ENCODE peak calls at places on chromosomes 11 and 22, in nine cellular contexts. One of them, this sample, is unnamed.

GRCh38 chr11:121625784-121626506 is 173.2 kb upstream of the SORL1-AS1 start:
- DNase-seq in mammary epithelial cell: no peak
- DNase-seq in upper lobe of right lung: peak
- DNase-seq in MCF 10A: peak
- DNase-seq in heart left ventricle: no peak
- DNase-seq in brain microvascular endothelial cell: no peak
- DNase-seq in DND-41: no peak
- DNase-seq in hepatocyte: no peak
- DNase-seq in GM13977: no peak
- DNase-seq in this sample: peak

GRCh38 chr11:4891996-4892640 is 10.4 kb downstream of the OR51T1 start:
- DNase-seq in mammary epithelial cell: peak
- DNase-seq in brain microvascular endothelial cell: peak
- DNase-seq in heart left ventricle: no peak
- DNase-seq in MCF 10A: peak
- DNase-seq in GM13977: no peak
- DNase-seq in hepatocyte: peak
- DNase-seq in DND-41: no peak
- DNase-seq in upper lobe of right lung: no peak
- DNase-seq in this sample: peak

GRCh38 chr11:47185305-47186075 is 744 bp downstream of the PACSIN3 start:
- DNase-seq in DND-41: no peak
- DNase-seq in upper lobe of right lung: peak
- DNase-seq in heart left ventricle: peak
- DNase-seq in brain microvascular endothelial cell: peak
- DNase-seq in mammary epithelial cell: peak
- DNase-seq in MCF 10A: peak
- DNase-seq in hepatocyte: peak
- DNase-seq in GM13977: no peak
- DNase-seq in this sample: no peak

GRCh38 chr22:37290737-37291136 is 8.4 kb downstream of the CYTH4 start:
- DNase-seq in MCF 10A: no peak
- DNase-seq in heart left ventricle: no peak
- DNase-seq in brain microvascular endothelial cell: no peak
- DNase-seq in mammary epithelial cell: peak
- DNase-seq in hepatocyte: no peak
- DNase-seq in upper lobe of right lung: no peak
- DNase-seq in DND-41: no peak
- DNase-seq in GM13977: no peak
- DNase-seq in this sample: no peak

GRCh38 chr11:126115253-126115540 is 52.5 kb upstream of the CDON start:
- DNase-seq in mammary epithelial cell: no peak
- DNase-seq in upper lobe of right lung: peak
- DNase-seq in hepatocyte: peak
- DNase-seq in MCF 10A: peak
- DNase-seq in GM13977: no peak
- DNase-seq in brain microvascular endothelial cell: no peak
- DNase-seq in heart left ventricle: peak
- DNase-seq in DND-41: peak
- DNase-seq in this sample: no peak

GRCh38 chr11:104858882-104859735 is 39.2 kb downstream of the CASP12 start:
- DNase-seq in mammary epithelial cell: no peak
- DNase-seq in hepatocyte: no peak
- DNase-seq in brain microvascular endothelial cell: no peak
- DNase-seq in heart left ventricle: no peak
- DNase-seq in DND-41: peak
- DNase-seq in upper lobe of right lung: no peak
- DNase-seq in GM13977: peak
- DNase-seq in MCF 10A: no peak
- DNase-seq in this sample: no peak

GRCh38 chr11:118610773-118611432 is 3.5 kb downstream of the PHLDB1 start:
- DNase-seq in heart left ventricle: peak
- DNase-seq in upper lobe of right lung: peak
- DNase-seq in MCF 10A: peak
- DNase-seq in GM13977: peak
- DNase-seq in DND-41: peak
- DNase-seq in hepatocyte: peak
- DNase-seq in brain microvascular endothelial cell: peak
- DNase-seq in mammary epithelial cell: peak
- DNase-seq in this sample: no peak

GRCh38 chr11:93480756-93481155 is 62.4 kb downstream of the SMCO4 start:
- DNase-seq in DND-41: no peak
- DNase-seq in mammary epithelial cell: no peak
- DNase-seq in MCF 10A: no peak
- DNase-seq in heart left ventricle: no peak
- DNase-seq in hepatocyte: no peak
- DNase-seq in upper lobe of right lung: no peak
- DNase-seq in GM13977: no peak
- DNase-seq in brain microvascular endothelial cell: no peak
- DNase-seq in this sample: no peak

GRCh38 chr22:29291215-29291614 is 15.2 kb upstream of the GAS2L1 start:
- DNase-seq in DND-41: no peak
- DNase-seq in GM13977: no peak
- DNase-seq in brain microvascular endothelial cell: no peak
- DNase-seq in MCF 10A: no peak
- DNase-seq in heart left ventricle: no peak
- DNase-seq in mammary epithelial cell: no peak
- DNase-seq in hepatocyte: no peak
- DNase-seq in upper lobe of right lung: no peak
- DNase-seq in this sample: no peak

GRCh38 chr11:119093951-119094815 is 7.5 kb downstream of the DPAGT1 start:
- DNase-seq in MCF 10A: no peak
- DNase-seq in mammary epithelial cell: peak
- DNase-seq in upper lobe of right lung: peak
- DNase-seq in hepatocyte: peak
- DNase-seq in brain microvascular endothelial cell: peak
- DNase-seq in DND-41: peak
- DNase-seq in GM13977: peak
- DNase-seq in heart left ventricle: no peak
- DNase-seq in this sample: no peak

GRCh38 chr11:124225471-124225870 is 15.4 kb upstream of the OR8G1 start:
- DNase-seq in GM13977: no peak
- DNase-seq in hepatocyte: no peak
- DNase-seq in mammary epithelial cell: no peak
- DNase-seq in upper lobe of right lung: no peak
- DNase-seq in MCF 10A: no peak
- DNase-seq in DND-41: no peak
- DNase-seq in brain microvascular endothelial cell: no peak
- DNase-seq in heart left ventricle: no peak
- DNase-seq in this sample: no peak

GRCh38 chr11:111387318-111387863 is 8.3 kb upstream of the POU2AF1 start:
- DNase-seq in brain microvascular endothelial cell: no peak
- DNase-seq in upper lobe of right lung: peak
- DNase-seq in MCF 10A: no peak
- DNase-seq in mammary epithelial cell: no peak
- DNase-seq in DND-41: no peak
- DNase-seq in heart left ventricle: no peak
- DNase-seq in GM13977: no peak
- DNase-seq in hepatocyte: no peak
- DNase-seq in this sample: no peak

GRCh38 chr11:133388975-133389568 is 143.2 kb downstream of the OPCML start:
- DNase-seq in MCF 10A: no peak
- DNase-seq in hepatocyte: no peak
- DNase-seq in mammary epithelial cell: no peak
- DNase-seq in GM13977: peak
- DNase-seq in upper lobe of right lung: no peak
- DNase-seq in heart left ventricle: no peak
- DNase-seq in brain microvascular endothelial cell: no peak
- DNase-seq in DND-41: no peak
- DNase-seq in this sample: no peak

GRCh38 chr22:24595228-24595627 is 2.4 kb upstream of the LRRC75B start:
- DNase-seq in hepatocyte: no peak
- DNase-seq in MCF 10A: no peak
- DNase-seq in GM13977: no peak
- DNase-seq in mammary epithelial cell: no peak
- DNase-seq in DND-41: no peak
- DNase-seq in heart left ventricle: no peak
- DNase-seq in upper lobe of right lung: no peak
- DNase-seq in brain microvascular endothelial cell: no peak
- DNase-seq in this sample: no peak
- TF ChIP-seq CTCF in hepatocyte: no peak
- TF ChIP-seq CTCF in MCF 10A: no peak
- TF ChIP-seq CTCF in GM13977: no peak
- TF ChIP-seq CTCF in mammary epithelial cell: no peak
- TF ChIP-seq CTCF in DND-41: no peak
- TF ChIP-seq CTCF in heart left ventricle: no peak
- TF ChIP-seq CTCF in upper lobe of right lung: no peak
- TF ChIP-seq CTCF in brain microvascular endothelial cell: no peak
- TF ChIP-seq CTCF in this sample: no peak

GRCh38 chr22:23180301-23180892 is at the start of gene BCR:
- DNase-seq in MCF 10A: peak
- DNase-seq in upper lobe of right lung: peak
- DNase-seq in DND-41: peak
- DNase-seq in brain microvascular endothelial cell: peak
- DNase-seq in hepatocyte: peak
- DNase-seq in mammary epithelial cell: peak
- DNase-seq in heart left ventricle: peak
- DNase-seq in GM13977: peak
- DNase-seq in this sample: no peak
- TF ChIP-seq CTCF in MCF 10A: no peak
- TF ChIP-seq CTCF in upper lobe of right lung: peak
- TF ChIP-seq CTCF in DND-41: peak
- TF ChIP-seq CTCF in brain microvascular endothelial cell: no peak
- TF ChIP-seq CTCF in hepatocyte: no peak
- TF ChIP-seq CTCF in mammary epithelial cell: no peak
- TF ChIP-seq CTCF in heart left ventricle: no peak
- TF ChIP-seq CTCF in GM13977: no peak
- TF ChIP-seq CTCF in this sample: no peak

DNA sequence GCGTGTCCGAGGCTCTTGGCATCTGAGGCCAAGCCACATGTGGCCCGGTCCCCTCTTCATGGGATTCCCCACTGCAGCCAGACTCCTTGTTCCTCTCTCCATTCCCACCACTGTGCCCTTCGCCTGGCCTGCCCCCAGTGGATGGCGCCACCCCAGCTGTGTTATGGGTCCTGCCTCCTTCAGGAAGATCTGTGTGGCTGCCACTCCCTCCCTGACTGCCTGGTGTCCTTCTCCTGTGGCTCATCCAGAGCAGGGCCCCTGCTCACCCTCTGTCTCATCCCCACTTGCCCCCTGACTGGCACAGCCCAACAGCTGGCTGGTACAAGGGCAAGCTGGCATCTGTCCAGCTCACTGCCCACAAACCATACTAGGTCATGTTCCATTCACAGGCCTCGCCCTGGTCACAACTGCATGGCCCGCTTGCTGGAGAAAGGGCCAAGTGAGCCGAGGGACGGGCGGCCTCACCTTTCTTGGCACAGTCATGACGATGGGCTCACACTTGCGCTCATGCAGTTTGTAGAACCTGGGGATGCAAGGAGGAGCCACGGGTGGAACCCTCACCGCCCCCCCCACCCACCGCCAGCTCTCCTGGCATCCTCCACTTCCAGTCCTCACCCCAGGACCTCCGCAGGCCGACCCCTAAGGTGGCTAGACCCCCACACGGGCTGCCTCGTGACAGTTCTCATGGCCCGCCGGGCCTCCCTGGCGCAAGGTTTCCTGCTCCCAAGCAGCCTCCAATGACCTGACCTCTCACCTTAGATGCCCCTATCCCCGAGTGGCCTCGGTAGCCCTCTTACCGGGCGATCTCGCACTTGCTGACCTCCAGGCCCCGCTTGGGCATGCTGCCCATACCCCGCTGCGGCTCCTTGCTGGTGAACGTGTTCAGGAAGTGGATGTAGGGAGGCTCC is 2.1 kb upstream of the PTPRCAP start:
- DNase-seq in hepatocyte: no peak
- DNase-seq in upper lobe of right lung: no peak
- DNase-seq in MCF 10A: peak
- DNase-seq in mammary epithelial cell: no peak
- DNase-seq in heart left ventricle: no peak
- DNase-seq in GM13977: no peak
- DNase-seq in brain microvascular endothelial cell: no peak
- DNase-seq in DND-41: peak
- DNase-seq in this sample: no peak
- TF ChIP-seq CTCF in hepatocyte: peak
- TF ChIP-seq CTCF in upper lobe of right lung: no peak
- TF ChIP-seq CTCF in MCF 10A: no peak
- TF ChIP-seq CTCF in mammary epithelial cell: peak
- TF ChIP-seq CTCF in heart left ventricle: no peak
- TF ChIP-seq CTCF in GM13977: peak
- TF ChIP-seq CTCF in brain microvascular endothelial cell: peak
- TF ChIP-seq CTCF in DND-41: peak
- TF ChIP-seq CTCF in this sample: peak

GRCh38 chr22:48071305-48071704 is 1308.9 kb downstream of the TBC1D22A start:
- DNase-seq in brain microvascular endothelial cell: no peak
- DNase-seq in heart left ventricle: no peak
- DNase-seq in mammary epithelial cell: no peak
- DNase-seq in MCF 10A: no peak
- DNase-seq in DND-41: peak
- DNase-seq in upper lobe of right lung: no peak
- DNase-seq in hepatocyte: no peak
- DNase-seq in GM13977: no peak
- DNase-seq in this sample: no peak
- TF ChIP-seq CTCF in brain microvascular endothelial cell: no peak
- TF ChIP-seq CTCF in heart left ventricle: no peak
- TF ChIP-seq CTCF in mammary epithelial cell: no peak
- TF ChIP-seq CTCF in MCF 10A: no peak
- TF ChIP-seq CTCF in DND-41: no peak
- TF ChIP-seq CTCF in upper lobe of right lung: no peak
- TF ChIP-seq CTCF in hepatocyte: no peak
- TF ChIP-seq CTCF in GM13977: no peak
- TF ChIP-seq CTCF in this sample: no peak

GRCh38 chr22:45084400-45084920 is 74.7 kb upstream of the PHF21B start:
- DNase-seq in hepatocyte: no peak
- DNase-seq in MCF 10A: no peak
- DNase-seq in brain microvascular endothelial cell: no peak
- DNase-seq in heart left ventricle: no peak
- DNase-seq in upper lobe of right lung: no peak
- DNase-seq in mammary epithelial cell: no peak
- DNase-seq in GM13977: no peak
- DNase-seq in DND-41: no peak
- DNase-seq in this sample: no peak

GRCh38 chr22:45083659-45084305 is 74.0 kb upstream of the PHF21B start:
- DNase-seq in brain microvascular endothelial cell: no peak
- DNase-seq in hepatocyte: no peak
- DNase-seq in DND-41: no peak
- DNase-seq in MCF 10A: peak
- DNase-seq in GM13977: no peak
- DNase-seq in upper lobe of right lung: no peak
- DNase-seq in mammary epithelial cell: peak
- DNase-seq in heart left ventricle: no peak
- DNase-seq in this sample: peak

GRCh38 chr22:45087802-45088201 is 75.9 kb upstream of the NUP50 start:
- DNase-seq in mammary epithelial cell: no peak
- DNase-seq in hepatocyte: no peak
- DNase-seq in DND-41: no peak
- DNase-seq in brain microvascular endothelial cell: no peak
- DNase-seq in heart left ventricle: no peak
- DNase-seq in upper lobe of right lung: no peak
- DNase-seq in MCF 10A: no peak
- DNase-seq in GM13977: no peak
- DNase-seq in this sample: no peak

GRCh38 chr22:45077826-45078334 is 68.1 kb upstream of the PHF21B start:
- DNase-seq in upper lobe of right lung: no peak
- DNase-seq in mammary epithelial cell: no peak
- DNase-seq in MCF 10A: no peak
- DNase-seq in heart left ventricle: no peak
- DNase-seq in hepatocyte: no peak
- DNase-seq in DND-41: no peak
- DNase-seq in GM13977: no peak
- DNase-seq in brain microvascular endothelial cell: no peak
- DNase-seq in this sample: no peak

GRCh38 chr22:45082795-45083194 is 73.0 kb upstream of the PHF21B start:
- DNase-seq in upper lobe of right lung: no peak
- DNase-seq in GM13977: no peak
- DNase-seq in DND-41: no peak
- DNase-seq in mammary epithelial cell: no peak
- DNase-seq in MCF 10A: peak
- DNase-seq in brain microvascular endothelial cell: no peak
- DNase-seq in heart left ventricle: no peak
- DNase-seq in hepatocyte: no peak
- DNase-seq in this sample: no peak
- TF ChIP-seq CTCF in upper lobe of right lung: no peak
- TF ChIP-seq CTCF in GM13977: peak
- TF ChIP-seq CTCF in DND-41: peak
- TF ChIP-seq CTCF in mammary epithelial cell: peak
- TF ChIP-seq CTCF in MCF 10A: peak
- TF ChIP-seq CTCF in brain microvascular endothelial cell: peak
- TF ChIP-seq CTCF in heart left ventricle: no peak
- TF ChIP-seq CTCF in hepatocyte: peak
- TF ChIP-seq CTCF in this sample: peak